ENCODE peak calls at places on chromosomes 7 and 10, in ten cellular contexts. One of them, this sample, is unnamed.

GRCh38 chr7:54841772-54842707 is 83.0 kb upstream of the SEC61G start:
- DNase-seq in bronchial epithelial cell: peak
- DNase-seq in GM23338: peak
- DNase-seq in A549: no peak
- DNase-seq in choroid plexus epithelial cell: peak
- DNase-seq in NB4: peak
- DNase-seq in thoracic aorta: no peak
- DNase-seq in pancreas: peak
- DNase-seq in BJ: peak
- DNase-seq in foreskin fibroblast: peak
- DNase-seq in this sample: no peak

GRCh38 chr7:113936982-113937381 is 18.2 kb upstream of the PPP1R3A start:
- DNase-seq in bronchial epithelial cell: peak
- DNase-seq in GM23338: no peak
- DNase-seq in A549: no peak
- DNase-seq in choroid plexus epithelial cell: no peak
- DNase-seq in NB4: no peak
- DNase-seq in thoracic aorta: no peak
- DNase-seq in pancreas: no peak
- DNase-seq in BJ: no peak
- DNase-seq in foreskin fibroblast: no peak
- DNase-seq in this sample: no peak

GRCh38 chr7:96241834-96242233 is 80.1 kb downstream of the SLC25A13 start:
- DNase-seq in bronchial epithelial cell: no peak
- DNase-seq in GM23338: no peak
- DNase-seq in A549: no peak
- DNase-seq in choroid plexus epithelial cell: peak
- DNase-seq in NB4: peak
- DNase-seq in thoracic aorta: no peak
- DNase-seq in pancreas: no peak
- DNase-seq in BJ: no peak
- DNase-seq in foreskin fibroblast: no peak
- DNase-seq in this sample: no peak

GRCh38 chr7:15947749-15948148 is 261.3 kb upstream of the MEOX2 start:
- DNase-seq in bronchial epithelial cell: no peak
- DNase-seq in GM23338: no peak
- DNase-seq in A549: no peak
- DNase-seq in choroid plexus epithelial cell: peak
- DNase-seq in NB4: no peak
- DNase-seq in thoracic aorta: no peak
- DNase-seq in pancreas: no peak
- DNase-seq in BJ: no peak
- DNase-seq in foreskin fibroblast: no peak
- DNase-seq in this sample: no peak

GRCh38 chr7:31102151-31102972 is 50.3 kb downstream of the ADCYAP1R1 start:
- DNase-seq in bronchial epithelial cell: no peak
- DNase-seq in GM23338: no peak
- DNase-seq in A549: no peak
- DNase-seq in choroid plexus epithelial cell: no peak
- DNase-seq in NB4: no peak
- DNase-seq in thoracic aorta: no peak
- DNase-seq in pancreas: no peak
- DNase-seq in BJ: no peak
- DNase-seq in foreskin fibroblast: no peak
- DNase-seq in this sample: no peak

GRCh38 chr10:68879628-68880027 is 21.5 kb upstream of the DDX50 start:
- DNase-seq in bronchial epithelial cell: no peak
- DNase-seq in GM23338: no peak
- DNase-seq in A549: no peak
- DNase-seq in choroid plexus epithelial cell: no peak
- DNase-seq in NB4: no peak
- DNase-seq in thoracic aorta: no peak
- DNase-seq in pancreas: no peak
- DNase-seq in BJ: no peak
- DNase-seq in foreskin fibroblast: no peak
- DNase-seq in this sample: no peak

GRCh38 chr7:70135656-70136055 is 537.4 kb downstream of the AUTS2 start:
- DNase-seq in bronchial epithelial cell: no peak
- DNase-seq in GM23338: no peak
- DNase-seq in A549: no peak
- DNase-seq in choroid plexus epithelial cell: no peak
- DNase-seq in NB4: no peak
- DNase-seq in thoracic aorta: no peak
- DNase-seq in pancreas: no peak
- DNase-seq in BJ: no peak
- DNase-seq in foreskin fibroblast: no peak
- DNase-seq in this sample: no peak

GRCh38 chr10:123945506-123945905 is 53.9 kb upstream of the CPXM2 start:
- DNase-seq in bronchial epithelial cell: peak
- DNase-seq in GM23338: peak
- DNase-seq in A549: no peak
- DNase-seq in choroid plexus epithelial cell: peak
- DNase-seq in NB4: peak
- DNase-seq in thoracic aorta: no peak
- DNase-seq in pancreas: no peak
- DNase-seq in BJ: peak
- DNase-seq in foreskin fibroblast: peak
- DNase-seq in this sample: no peak

GRCh38 chr7:148854975-148855374 is 29.1 kb downstream of the EZH2 start:
- DNase-seq in bronchial epithelial cell: no peak
- DNase-seq in GM23338: no peak
- DNase-seq in A549: no peak
- DNase-seq in choroid plexus epithelial cell: no peak
- DNase-seq in NB4: no peak
- DNase-seq in thoracic aorta: no peak
- DNase-seq in pancreas: no peak
- DNase-seq in BJ: no peak
- DNase-seq in foreskin fibroblast: no peak
- DNase-seq in this sample: no peak

GRCh38 chr7:148852272-148852671 is 31.8 kb downstream of the EZH2 start:
- DNase-seq in bronchial epithelial cell: no peak
- DNase-seq in GM23338: no peak
- DNase-seq in A549: no peak
- DNase-seq in choroid plexus epithelial cell: peak
- DNase-seq in NB4: no peak
- DNase-seq in thoracic aorta: no peak
- DNase-seq in pancreas: no peak
- DNase-seq in BJ: no peak
- DNase-seq in foreskin fibroblast: no peak
- DNase-seq in this sample: no peak

GRCh38 chr7:148856891-148857290 is 27.2 kb downstream of the EZH2 start:
- DNase-seq in bronchial epithelial cell: no peak
- DNase-seq in GM23338: no peak
- DNase-seq in A549: no peak
- DNase-seq in choroid plexus epithelial cell: peak
- DNase-seq in NB4: peak
- DNase-seq in thoracic aorta: no peak
- DNase-seq in pancreas: no peak
- DNase-seq in BJ: no peak
- DNase-seq in foreskin fibroblast: no peak
- DNase-seq in this sample: no peak

GRCh38 chr7:148858489-148858888 is 25.6 kb downstream of the EZH2 start:
- DNase-seq in bronchial epithelial cell: no peak
- DNase-seq in GM23338: no peak
- DNase-seq in A549: no peak
- DNase-seq in choroid plexus epithelial cell: no peak
- DNase-seq in NB4: no peak
- DNase-seq in thoracic aorta: no peak
- DNase-seq in pancreas: no peak
- DNase-seq in BJ: no peak
- DNase-seq in foreskin fibroblast: no peak
- DNase-seq in this sample: no peak

DNA sequence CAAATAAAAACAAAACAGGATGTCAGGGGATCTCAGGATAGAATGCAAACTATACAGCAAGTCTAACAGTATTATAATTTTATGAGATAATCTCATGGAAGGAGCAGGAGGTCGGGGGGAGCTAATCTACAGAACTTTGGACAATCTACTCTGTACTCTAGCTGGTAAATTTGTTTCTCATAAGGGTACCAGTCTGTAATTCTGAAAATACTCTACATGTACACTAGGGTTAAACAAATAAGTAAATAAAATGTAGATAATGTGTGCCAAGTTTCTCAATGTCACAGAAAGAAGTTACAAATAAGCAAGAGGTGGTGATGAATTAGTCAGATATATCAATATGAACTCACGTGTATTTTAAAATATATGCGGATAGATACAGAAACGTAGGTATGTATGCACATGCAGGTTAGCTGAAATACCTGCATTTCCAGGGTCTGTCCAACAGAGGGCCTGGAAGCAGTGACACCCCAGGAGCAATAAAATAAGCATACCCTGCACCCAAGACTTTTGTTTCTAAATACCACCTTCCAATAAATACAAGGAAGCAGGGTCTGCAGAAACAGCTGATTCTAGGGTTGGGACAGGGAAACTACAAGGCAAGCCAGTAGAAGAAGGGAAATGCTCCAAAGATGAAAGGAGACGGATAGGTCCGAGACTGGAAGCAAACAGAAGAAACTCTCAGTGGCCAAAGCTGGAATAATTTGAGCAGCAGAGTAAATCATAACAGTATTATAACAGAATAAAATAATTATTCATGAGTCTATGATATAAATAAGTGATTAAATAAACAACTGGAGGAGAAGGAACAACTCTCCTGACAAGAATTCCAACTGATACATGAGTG is 27.8 kb downstream of the EZH2 start:
- DNase-seq in bronchial epithelial cell: peak
- DNase-seq in GM23338: peak
- DNase-seq in A549: peak
- DNase-seq in choroid plexus epithelial cell: peak
- DNase-seq in NB4: peak
- DNase-seq in thoracic aorta: no peak
- DNase-seq in pancreas: peak
- DNase-seq in BJ: no peak
- DNase-seq in foreskin fibroblast: no peak
- DNase-seq in this sample: no peak
- TF ChIP-seq CTCF in bronchial epithelial cell: peak
- TF ChIP-seq CTCF in GM23338: peak
- TF ChIP-seq CTCF in A549: peak
- TF ChIP-seq CTCF in choroid plexus epithelial cell: peak
- TF ChIP-seq CTCF in NB4: peak
- TF ChIP-seq CTCF in thoracic aorta: peak
- TF ChIP-seq CTCF in pancreas: peak
- TF ChIP-seq CTCF in BJ: peak
- TF ChIP-seq CTCF in foreskin fibroblast: peak
- TF ChIP-seq CTCF in this sample: peak

GRCh38 chr10:11264481-11265044 is 246.9 kb downstream of the CELF2 start:
- DNase-seq in bronchial epithelial cell: no peak
- DNase-seq in GM23338: no peak
- DNase-seq in A549: no peak
- DNase-seq in choroid plexus epithelial cell: no peak
- DNase-seq in NB4: no peak
- DNase-seq in thoracic aorta: no peak
- DNase-seq in pancreas: no peak
- DNase-seq in BJ: no peak
- DNase-seq in foreskin fibroblast: no peak
- DNase-seq in this sample: no peak

GRCh38 chr10:11261687-11262086 is 244.0 kb downstream of the CELF2 start:
- DNase-seq in bronchial epithelial cell: no peak
- DNase-seq in GM23338: no peak
- DNase-seq in A549: no peak
- DNase-seq in choroid plexus epithelial cell: no peak
- DNase-seq in NB4: no peak
- DNase-seq in thoracic aorta: no peak
- DNase-seq in pancreas: peak
- DNase-seq in BJ: no peak
- DNase-seq in foreskin fibroblast: no peak
- DNase-seq in this sample: no peak

GRCh38 chr10:11263767-11264166 is 246.1 kb downstream of the CELF2 start:
- DNase-seq in bronchial epithelial cell: no peak
- DNase-seq in GM23338: no peak
- DNase-seq in A549: no peak
- DNase-seq in choroid plexus epithelial cell: no peak
- DNase-seq in NB4: no peak
- DNase-seq in thoracic aorta: no peak
- DNase-seq in pancreas: no peak
- DNase-seq in BJ: no peak
- DNase-seq in foreskin fibroblast: no peak
- DNase-seq in this sample: no peak

GRCh38 chr10:11262210-11263038 is 244.8 kb downstream of the CELF2 start:
- DNase-seq in bronchial epithelial cell: no peak
- DNase-seq in GM23338: no peak
- DNase-seq in A549: no peak
- DNase-seq in choroid plexus epithelial cell: no peak
- DNase-seq in NB4: no peak
- DNase-seq in thoracic aorta: no peak
- DNase-seq in pancreas: no peak
- DNase-seq in BJ: no peak
- DNase-seq in foreskin fibroblast: no peak
- DNase-seq in this sample: no peak

DNA sequence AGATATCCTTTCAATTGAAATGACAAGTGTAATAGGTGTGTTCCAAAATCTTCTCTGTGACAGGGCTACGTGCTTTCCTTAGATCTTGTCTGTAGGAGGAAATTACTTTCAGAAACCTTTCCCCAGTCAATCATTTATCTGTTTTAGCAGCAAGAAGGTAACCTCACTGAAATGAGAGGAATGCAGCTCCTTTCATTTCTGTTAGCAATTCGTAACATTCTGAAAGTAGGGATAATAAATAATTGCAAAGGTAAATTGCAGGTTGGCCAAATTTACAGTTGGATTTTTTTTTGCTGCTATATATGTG is 245.3 kb downstream of the CELF2 start:
- DNase-seq in bronchial epithelial cell: no peak
- DNase-seq in GM23338: no peak
- DNase-seq in A549: no peak
- DNase-seq in choroid plexus epithelial cell: no peak
- DNase-seq in NB4: no peak
- DNase-seq in thoracic aorta: no peak
- DNase-seq in pancreas: no peak
- DNase-seq in BJ: no peak
- DNase-seq in foreskin fibroblast: no peak
- DNase-seq in this sample: no peak
- H3K4me3 ChIP-seq in bronchial epithelial cell: no peak
- H3K4me3 ChIP-seq in GM23338: no peak
- H3K4me3 ChIP-seq in A549: no peak
- H3K4me3 ChIP-seq in choroid plexus epithelial cell: no peak
- H3K4me3 ChIP-seq in NB4: no peak
- H3K4me3 ChIP-seq in thoracic aorta: no peak
- H3K4me3 ChIP-seq in pancreas: no peak
- H3K4me3 ChIP-seq in BJ: no peak
- H3K4me3 ChIP-seq in foreskin fibroblast: no peak
- H3K4me3 ChIP-seq in this sample: no peak

DNA sequence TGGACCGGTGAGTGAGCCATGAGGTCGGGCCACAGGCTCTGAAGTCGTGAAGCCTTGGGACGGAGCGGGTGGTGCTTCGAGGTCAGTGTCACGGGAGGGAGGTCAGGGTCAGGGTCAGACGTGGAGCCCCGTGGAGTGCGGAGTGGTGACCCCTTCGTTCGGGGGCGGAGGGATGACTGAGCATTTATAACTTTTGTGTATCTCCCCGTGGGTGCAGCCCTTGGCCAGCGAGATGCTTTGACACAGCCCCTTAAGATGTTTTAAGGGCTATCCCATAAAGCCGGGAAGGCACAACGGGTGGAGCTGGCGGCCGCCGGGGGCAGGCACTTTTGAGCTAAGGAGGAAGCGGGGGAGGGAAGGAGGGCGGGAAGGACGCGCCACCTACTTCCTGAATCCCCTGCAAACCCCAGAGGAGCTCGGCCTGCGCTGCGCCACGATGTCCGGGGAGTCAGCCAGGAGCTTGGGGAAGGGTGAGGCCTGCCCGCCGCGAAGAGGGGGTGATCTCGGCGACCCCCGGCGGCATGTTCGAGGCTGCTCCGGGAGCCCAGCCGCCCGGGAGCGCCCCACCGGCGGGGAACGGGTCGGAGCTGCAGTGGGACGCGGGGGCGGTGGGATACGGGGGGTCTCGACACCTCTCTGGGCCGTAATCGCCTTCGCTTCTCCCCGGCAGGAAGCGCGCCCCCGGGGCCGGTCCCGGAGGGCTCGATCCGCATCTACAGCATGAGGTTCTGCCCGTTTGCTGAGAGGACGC is at the start of gene GSTO1:
- DNase-seq in bronchial epithelial cell: peak
- DNase-seq in GM23338: peak
- DNase-seq in A549: peak
- DNase-seq in choroid plexus epithelial cell: peak
- DNase-seq in NB4: peak
- DNase-seq in thoracic aorta: peak
- DNase-seq in pancreas: peak
- DNase-seq in BJ: no peak
- DNase-seq in foreskin fibroblast: peak
- DNase-seq in this sample: no peak
- TF ChIP-seq CTCF in bronchial epithelial cell: no peak
- TF ChIP-seq CTCF in GM23338: no peak
- TF ChIP-seq CTCF in A549: no peak
- TF ChIP-seq CTCF in choroid plexus epithelial cell: no peak
- TF ChIP-seq CTCF in NB4: no peak
- TF ChIP-seq CTCF in thoracic aorta: no peak
- TF ChIP-seq CTCF in pancreas: no peak
- TF ChIP-seq CTCF in BJ: peak
- TF ChIP-seq CTCF in foreskin fibroblast: no peak
- TF ChIP-seq CTCF in this sample: no peak

DNA sequence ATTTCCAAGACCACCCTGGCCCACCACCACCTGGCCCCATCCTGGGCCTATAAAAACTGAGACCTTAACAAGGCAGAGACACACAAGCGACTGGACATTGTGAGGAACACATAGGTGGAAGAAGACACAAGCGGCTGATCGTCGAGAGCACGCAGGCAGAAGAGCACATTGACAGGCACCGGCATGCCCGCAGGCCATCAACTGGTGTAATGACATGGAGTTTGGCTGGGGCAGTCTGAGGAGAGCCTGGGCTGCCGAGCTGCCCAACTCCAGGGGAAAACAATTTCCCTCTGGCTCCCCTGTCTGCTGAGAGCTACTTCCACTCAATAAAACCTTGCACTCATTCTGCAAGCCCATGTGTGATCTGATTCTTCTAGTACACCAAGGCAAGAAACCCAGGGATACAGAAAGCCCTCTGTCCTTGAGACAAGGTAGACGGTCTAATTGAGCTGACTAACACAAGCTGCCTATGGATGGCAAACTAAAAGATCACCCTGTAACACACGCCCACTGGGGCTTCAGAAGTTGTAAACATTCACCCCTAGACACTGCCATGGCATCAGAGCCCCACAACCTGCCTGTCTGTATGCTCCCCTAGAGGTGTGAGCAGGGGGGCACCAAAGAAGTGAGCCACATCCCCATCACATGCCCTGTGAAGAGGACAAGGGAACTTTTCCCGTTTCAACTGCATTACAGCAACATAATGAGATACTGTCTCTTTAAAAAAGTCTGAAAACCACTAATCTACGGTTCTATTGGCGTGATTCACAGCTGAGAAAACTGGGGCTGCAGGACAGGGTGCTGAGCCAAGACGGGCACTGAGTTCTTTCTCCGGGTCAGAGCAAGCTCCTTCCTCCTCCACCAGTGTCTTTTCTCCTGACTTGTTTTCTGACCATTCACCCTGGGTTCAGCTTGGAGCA is 18.5 kb upstream of the TNS3 start:
- DNase-seq in bronchial epithelial cell: peak
- DNase-seq in GM23338: no peak
- DNase-seq in A549: no peak
- DNase-seq in choroid plexus epithelial cell: peak
- DNase-seq in NB4: no peak
- DNase-seq in thoracic aorta: no peak
- DNase-seq in pancreas: peak
- DNase-seq in BJ: no peak
- DNase-seq in foreskin fibroblast: peak
- DNase-seq in this sample: peak
- H3K4me3 ChIP-seq in bronchial epithelial cell: no peak
- H3K4me3 ChIP-seq in GM23338: no peak
- H3K4me3 ChIP-seq in A549: peak
- H3K4me3 ChIP-seq in choroid plexus epithelial cell: no peak
- H3K4me3 ChIP-seq in NB4: no peak
- H3K4me3 ChIP-seq in thoracic aorta: peak
- H3K4me3 ChIP-seq in pancreas: no peak
- H3K4me3 ChIP-seq in BJ: no peak
- H3K4me3 ChIP-seq in foreskin fibroblast: no peak
- H3K4me3 ChIP-seq in this sample: no peak

This sample was measured in epithelial cell of proximal tubule.